ENCODE peak calls at places on chromosomes 1 and 21, in seven cellular contexts. One of them, this sample, is unnamed.

GRCh38 chr1:12464627-12465056 is 153.4 kb downstream of the DHRS3 start:
- DNase-seq in activated naive CD4-positive, alpha-beta T cell treated with anti-CD3 and anti-CD28 coated beads, Interleukin-2, amount 10 ng/mL, durations not matched to agents 7 days and 5 days: no peak
- DNase-seq in amygdala: no peak
- DNase-seq in activated CD8-positive, alpha-beta T cell treated with anti-CD3 and anti-CD28 coated beads for 36 hours: no peak
- DNase-seq in ureter: no peak
- DNase-seq in HTR-8/SVneo: peak; percentile 62
- DNase-seq in omental fat pad: no peak
- DNase-seq in this sample: no peak

GRCh38 chr1:21639594-21640041 is 29.5 kb downstream of the RAP1GAP start:
- DNase-seq in activated naive CD4-positive, alpha-beta T cell treated with anti-CD3 and anti-CD28 coated beads, Interleukin-2, amount 10 ng/mL, durations not matched to agents 7 days and 5 days: no peak
- DNase-seq in amygdala: peak; percentile 24
- DNase-seq in activated CD8-positive, alpha-beta T cell treated with anti-CD3 and anti-CD28 coated beads for 36 hours: no peak
- DNase-seq in ureter: no peak
- DNase-seq in HTR-8/SVneo: no peak
- DNase-seq in omental fat pad: no peak
- DNase-seq in this sample: no peak

GRCh38 chr1:151893176-151893924 is 16.0 kb downstream of the THEM4 start:
- DNase-seq in activated naive CD4-positive, alpha-beta T cell treated with anti-CD3 and anti-CD28 coated beads, Interleukin-2, amount 10 ng/mL, durations not matched to agents 7 days and 5 days: no peak
- DNase-seq in amygdala: no peak
- DNase-seq in activated CD8-positive, alpha-beta T cell treated with anti-CD3 and anti-CD28 coated beads for 36 hours: no peak
- DNase-seq in ureter: no peak
- DNase-seq in HTR-8/SVneo: no peak
- DNase-seq in omental fat pad: no peak
- DNase-seq in this sample: no peak

GRCh38 chr1:29437946-29438345 is 201.6 kb downstream of the PTPRU start:
- DNase-seq in activated naive CD4-positive, alpha-beta T cell treated with anti-CD3 and anti-CD28 coated beads, Interleukin-2, amount 10 ng/mL, durations not matched to agents 7 days and 5 days: no peak
- DNase-seq in amygdala: no peak
- DNase-seq in activated CD8-positive, alpha-beta T cell treated with anti-CD3 and anti-CD28 coated beads for 36 hours: no peak
- DNase-seq in ureter: no peak
- DNase-seq in HTR-8/SVneo: no peak
- DNase-seq in omental fat pad: no peak
- DNase-seq in this sample: no peak

GRCh38 chr1:112304612-112305011 is 91.4 kb upstream of the CTTNBP2NL start:
- DNase-seq in activated naive CD4-positive, alpha-beta T cell treated with anti-CD3 and anti-CD28 coated beads, Interleukin-2, amount 10 ng/mL, durations not matched to agents 7 days and 5 days: no peak
- DNase-seq in amygdala: no peak
- DNase-seq in activated CD8-positive, alpha-beta T cell treated with anti-CD3 and anti-CD28 coated beads for 36 hours: peak; percentile 7
- DNase-seq in ureter: no peak
- DNase-seq in HTR-8/SVneo: no peak
- DNase-seq in omental fat pad: no peak
- DNase-seq in this sample: no peak

GRCh38 chr1:86018311-86018923 is 138.2 kb downstream of the COL24A1 start:
- DNase-seq in activated naive CD4-positive, alpha-beta T cell treated with anti-CD3 and anti-CD28 coated beads, Interleukin-2, amount 10 ng/mL, durations not matched to agents 7 days and 5 days: peak; percentile 21
- DNase-seq in amygdala: no peak
- DNase-seq in activated CD8-positive, alpha-beta T cell treated with anti-CD3 and anti-CD28 coated beads for 36 hours: peak; percentile 33
- DNase-seq in ureter: no peak
- DNase-seq in HTR-8/SVneo: peak; percentile 4
- DNase-seq in omental fat pad: no peak
- DNase-seq in this sample: peak; percentile 32

GRCh38 chr1:65221638-65222421 is 73.8 kb downstream of the AK4 start:
- DNase-seq in activated naive CD4-positive, alpha-beta T cell treated with anti-CD3 and anti-CD28 coated beads, Interleukin-2, amount 10 ng/mL, durations not matched to agents 7 days and 5 days: no peak
- DNase-seq in amygdala: no peak
- DNase-seq in activated CD8-positive, alpha-beta T cell treated with anti-CD3 and anti-CD28 coated beads for 36 hours: no peak
- DNase-seq in ureter: no peak
- DNase-seq in HTR-8/SVneo: no peak
- DNase-seq in omental fat pad: no peak
- DNase-seq in this sample: no peak

GRCh38 chr1:54610601-54611580 is 12.4 kb downstream of the FAM151A start:
- DNase-seq in activated naive CD4-positive, alpha-beta T cell treated with anti-CD3 and anti-CD28 coated beads, Interleukin-2, amount 10 ng/mL, durations not matched to agents 7 days and 5 days: no peak
- DNase-seq in amygdala: no peak
- DNase-seq in activated CD8-positive, alpha-beta T cell treated with anti-CD3 and anti-CD28 coated beads for 36 hours: no peak
- DNase-seq in ureter: no peak
- DNase-seq in HTR-8/SVneo: no peak
- DNase-seq in omental fat pad: no peak
- DNase-seq in this sample: no peak

GRCh38 chr21:31985398-31985797 is 112.6 kb downstream of the HUNK start:
- DNase-seq in activated naive CD4-positive, alpha-beta T cell treated with anti-CD3 and anti-CD28 coated beads, Interleukin-2, amount 10 ng/mL, durations not matched to agents 7 days and 5 days: no peak
- DNase-seq in amygdala: no peak
- DNase-seq in activated CD8-positive, alpha-beta T cell treated with anti-CD3 and anti-CD28 coated beads for 36 hours: no peak
- DNase-seq in ureter: no peak
- DNase-seq in HTR-8/SVneo: no peak
- DNase-seq in omental fat pad: no peak
- DNase-seq in this sample: no peak

GRCh38 chr1:227919916-227920315 is 27.8 kb downstream of the WNT9A start:
- DNase-seq in activated naive CD4-positive, alpha-beta T cell treated with anti-CD3 and anti-CD28 coated beads, Interleukin-2, amount 10 ng/mL, durations not matched to agents 7 days and 5 days: no peak
- DNase-seq in amygdala: peak; percentile 31
- DNase-seq in activated CD8-positive, alpha-beta T cell treated with anti-CD3 and anti-CD28 coated beads for 36 hours: no peak
- DNase-seq in ureter: no peak
- DNase-seq in HTR-8/SVneo: no peak
- DNase-seq in omental fat pad: no peak
- DNase-seq in this sample: no peak

GRCh38 chr1:153390938-153391710 is at the start of gene S100A8:
- DNase-seq in activated naive CD4-positive, alpha-beta T cell treated with anti-CD3 and anti-CD28 coated beads, Interleukin-2, amount 10 ng/mL, durations not matched to agents 7 days and 5 days: no peak
- DNase-seq in amygdala: no peak
- DNase-seq in activated CD8-positive, alpha-beta T cell treated with anti-CD3 and anti-CD28 coated beads for 36 hours: no peak
- DNase-seq in ureter: no peak
- DNase-seq in HTR-8/SVneo: no peak
- DNase-seq in omental fat pad: no peak
- DNase-seq in this sample: no peak

GRCh38 chr1:215458084-215458483 is 109.0 kb upstream of the KCTD3 start:
- DNase-seq in activated naive CD4-positive, alpha-beta T cell treated with anti-CD3 and anti-CD28 coated beads, Interleukin-2, amount 10 ng/mL, durations not matched to agents 7 days and 5 days: no peak
- DNase-seq in amygdala: no peak
- DNase-seq in activated CD8-positive, alpha-beta T cell treated with anti-CD3 and anti-CD28 coated beads for 36 hours: no peak
- DNase-seq in ureter: no peak
- DNase-seq in HTR-8/SVneo: no peak
- DNase-seq in omental fat pad: no peak
- DNase-seq in this sample: peak; percentile 48

GRCh38 chr1:180150982-180151381 is 3.7 kb upstream of the QSOX1 start:
- DNase-seq in activated naive CD4-positive, alpha-beta T cell treated with anti-CD3 and anti-CD28 coated beads, Interleukin-2, amount 10 ng/mL, durations not matched to agents 7 days and 5 days: no peak
- DNase-seq in amygdala: no peak
- DNase-seq in activated CD8-positive, alpha-beta T cell treated with anti-CD3 and anti-CD28 coated beads for 36 hours: no peak
- DNase-seq in ureter: peak; percentile 40
- DNase-seq in HTR-8/SVneo: peak; percentile 51
- DNase-seq in omental fat pad: no peak
- DNase-seq in this sample: no peak

GRCh38 chr1:57727121-57727520 is 303.3 kb upstream of the DAB1 start:
- DNase-seq in activated naive CD4-positive, alpha-beta T cell treated with anti-CD3 and anti-CD28 coated beads, Interleukin-2, amount 10 ng/mL, durations not matched to agents 7 days and 5 days: no peak
- DNase-seq in amygdala: no peak
- DNase-seq in activated CD8-positive, alpha-beta T cell treated with anti-CD3 and anti-CD28 coated beads for 36 hours: no peak
- DNase-seq in ureter: no peak
- DNase-seq in HTR-8/SVneo: no peak
- DNase-seq in omental fat pad: no peak
- DNase-seq in this sample: no peak

GRCh38 chr1:182249201-182249676 is 142.4 kb downstream of the GLUL start:
- DNase-seq in activated naive CD4-positive, alpha-beta T cell treated with anti-CD3 and anti-CD28 coated beads, Interleukin-2, amount 10 ng/mL, durations not matched to agents 7 days and 5 days: no peak
- DNase-seq in amygdala: no peak
- DNase-seq in activated CD8-positive, alpha-beta T cell treated with anti-CD3 and anti-CD28 coated beads for 36 hours: peak; percentile 44
- DNase-seq in ureter: no peak
- DNase-seq in HTR-8/SVneo: no peak
- DNase-seq in omental fat pad: no peak
- DNase-seq in this sample: no peak

This sample was measured in foreskin melanocyte.